ENCODE peak calls at places on chromosomes 11 and 22, in four cellular contexts. F is HuH-7.5, I is heart left ventricle, Q is LHCN-M2. W is an unnamed sample.

GRCh38 chr11:120399312-120399711 is 63.1 kb downstream of the ARHGEF12 start:
- DNase-seq in F (no peak), I (no peak), Q (no peak), W (peak; percentile 9)

GRCh38 chr22:30867746-30868662 is 100.6 kb downstream of the MORC2 start:
- DNase-seq in F (peak; percentile 4), I (peak; percentile 1), Q (no peak), W (no peak)

GRCh38 chr11:375065-376025 is 6.0 kb downstream of the B4GALNT4 start:
- DNase-seq in F (no peak), I (no peak), Q (no peak), W (no peak)

GRCh38 chr11:88475991-88476418 is 138.5 kb upstream of the CTSC start:
- DNase-seq in F (no peak), I (no peak), Q (peak; percentile 39), W (peak; percentile 93)

GRCh38 chr11:95739108-95739507 is 50.5 kb downstream of the FAM76B start:
- DNase-seq in F (no peak), I (no peak), Q (no peak), W (no peak)

GRCh38 chr11:77842451-77843121 is 21.6 kb downstream of the AAMDC start:
- DNase-seq in F (no peak), I (no peak), Q (peak; percentile 18), W (no peak)

GRCh38 chr11:40130427-40130826 is 1329.0 kb downstream of the LRRC4C start:
- DNase-seq in F (no peak), I (no peak), Q (no peak), W (no peak)

GRCh38 chr22:49251371-49251770 is 576.3 kb downstream of the BRD1 start:
- DNase-seq in F (no peak), I (no peak), Q (no peak), W (no peak)

GRCh38 chr22:17057959-17058814 is 26.6 kb upstream of the IL17RA start:
- DNase-seq in F (peak; percentile 66), I (peak; percentile 53), Q (peak; percentile 62), W (peak; percentile 67)

GRCh38 chr11:2944953-2945756 is 15.9 kb upstream of the PHLDA2 start:
- DNase-seq in F (no peak), I (peak; percentile 93), Q (peak; percentile 83), W (peak; percentile 90)

GRCh38 chr11:85903406-85903805 is 48.2 kb downstream of the CCDC83 start:
- DNase-seq in F (no peak), I (no peak), Q (no peak), W (no peak)

GRCh38 chr22:22800716-22801115 is 86.9 kb upstream of the IGLL5 start:
- DNase-seq in F (no peak), I (no peak), Q (peak; percentile 18), W (no peak)

GRCh38 chr11:118615282-118615979 is 8.0 kb downstream of the PHLDB1 start:
- DNase-seq in F (no peak), I (no peak), Q (no peak), W (no peak)

GRCh38 chr11:57567210-57567511 is 311 bp downstream of the UBE2L6 start:
- DNase-seq in F (no peak), I (no peak), Q (peak; percentile 25), W (no peak)

GRCh38 chr11:96272542-96273306 is 70.3 kb downstream of the MAML2 start:
- DNase-seq in F (no peak), I (no peak), Q (peak; percentile 46), W (peak; percentile 40)

GRCh38 chr11:6670202-6670830 is 12.8 kb downstream of the MRPL17 start:
- DNase-seq in F (no peak), I (no peak), Q (no peak), W (no peak)

GRCh38 chr11:44226472-44226871 is 83.5 kb downstream of the ALX4 start:
- DNase-seq in F (no peak), I (no peak), Q (no peak), W (no peak)

GRCh38 chr11:74272276-74272675 is 39.2 kb downstream of the P4HA3 start:
- DNase-seq in F (no peak), I (no peak), Q (no peak), W (no peak)

W was measured in fibroblast of gingiva.